ENCODE peak calls at places on chromosomes 7 and 10, in six cellular contexts. D, Q, E, V, W and B are unnamed samples.

GRCh38 chr10:108597031-108597430 is 1326.3 kb downstream of the XPNPEP1 start:
- DNase-seq in D (no peak), Q (peak; percentile 68), E (no peak), V (no peak), W (no peak), B (no peak)

GRCh38 chr7:128459394-128459878 is 3.8 kb downstream of the HILPDA start:
- DNase-seq in D (peak; percentile 47), Q (peak; percentile 67), E (peak; percentile 22), V (peak; percentile 46), W (peak; percentile 78), B (peak; percentile 17)

GRCh38 chr10:118970770-118971169 is 58.7 kb upstream of the NANOS1 start:
- DNase-seq in D (no peak), Q (peak; percentile 35), E (no peak), V (no peak), W (no peak), B (no peak)

GRCh38 chr7:64463636-64464375 is 99.1 kb downstream of the ZNF680 start:
- DNase-seq in D (no peak), Q (peak; percentile 74), E (peak; percentile 68), V (no peak), W (no peak), B (no peak)

GRCh38 chr10:131660427-131660826 is 240.4 kb upstream of the PPP2R2D start:
- DNase-seq in D (no peak), Q (no peak), E (no peak), V (no peak), W (no peak), B (no peak)

GRCh38 chr7:138979988-138980574 is 1.1 kb downstream of the KIAA1549 start:
- DNase-seq in D (no peak), Q (no peak), E (no peak), V (no peak), W (no peak), B (no peak)

GRCh38 chr7:73850212-73850611 is 7.9 kb upstream of the METTL27 start:
- DNase-seq in D (no peak), Q (peak; percentile 28), E (no peak), V (no peak), W (no peak), B (no peak)

GRCh38 chr10:131631619-131632018 is 269.2 kb upstream of the PPP2R2D start:
- DNase-seq in D (no peak), Q (no peak), E (no peak), V (no peak), W (no peak), B (no peak)

GRCh38 chr7:45457591-45457990 is 116.6 kb upstream of the ADCY1 start:
- DNase-seq in D (no peak), Q (no peak), E (peak; percentile 81), V (no peak), W (no peak), B (peak; percentile 69)